ENCODE peak calls at places on chromosome 5, in eight cellular contexts. O, K, E, V, T, P, J and I are unnamed samples.

GRCh38 chr5:159310492-159310891 is 19.8 kb downstream of the IL12B start:
- DNase-seq in K (no peak), J (no peak), E (peak), V (peak), O (peak), T (no peak), P (no peak), I (peak)

GRCh38 chr5:145805819-145806218 is 29.3 kb downstream of the PRELID2 start:
- DNase-seq in V (no peak), J (no peak), O (no peak), E (no peak), K (no peak), T (no peak), P (no peak), I (no peak)

GRCh38 chr5:115578657-115579056 is 23.6 kb downstream of the TICAM2 start:
- DNase-seq in O (no peak), T (no peak), J (no peak), V (no peak), E (no peak), P (no peak), K (no peak), I (no peak)

GRCh38 chr5:396715-397032 is 46.3 kb upstream of the EXOC3 start:
- DNase-seq in T (no peak), E (no peak), O (no peak), K (no peak), V (no peak), J (no peak), P (no peak), I (no peak)

GRCh38 chr5:96968074-96968473 is 32.2 kb downstream of the LNPEP start:
- DNase-seq in J (no peak), K (no peak), E (no peak), T (no peak), P (peak), V (peak), O (peak), I (no peak)

GRCh38 chr5:88944751-88945507 is 61.9 kb upstream of the MEF2C start:
- DNase-seq in K (no peak), P (no peak), J (no peak), V (peak), E (no peak), O (no peak), T (no peak), I (no peak)

GRCh38 chr5:55333017-55333416 is 25.2 kb downstream of the MTREX start:
- DNase-seq in E (no peak), T (no peak), O (no peak), J (no peak), P (no peak), V (no peak), K (no peak), I (no peak)

GRCh38 chr5:168085321-168086040 is 206.0 kb upstream of the WWC1 start:
- DNase-seq in V (peak), P (no peak), J (no peak), K (no peak), O (no peak), E (peak), T (no peak), I (no peak)

GRCh38 chr5:24547127-24547526 is 97.7 kb downstream of the CDH10 start:
- DNase-seq in P (no peak), J (no peak), T (no peak), O (no peak), V (no peak), K (no peak), E (no peak), I (peak)

GRCh38 chr5:112417931-112418358 is 1.1 kb downstream of the EPB41L4A start:
- DNase-seq in J (no peak), K (peak), E (peak), V (no peak), P (peak), T (peak), O (peak), I (no peak)

GRCh38 chr5:102853680-102854079 is 98.6 kb downstream of the PAM start:
- DNase-seq in J (no peak), O (no peak), V (no peak), T (no peak), E (no peak), K (no peak), P (peak), I (no peak)

GRCh38 chr5:151234476-151235238 is 10.8 kb upstream of the CCDC69 start:
- DNase-seq in O (peak), E (no peak), V (no peak), P (peak), J (no peak), K (peak), T (peak), I (no peak)

GRCh38 chr5:77908787-77909186 is 132.6 kb upstream of the TBCA start:
- DNase-seq in E (no peak), P (no peak), T (no peak), O (no peak), V (no peak), K (no peak), J (no peak), I (peak)

GRCh38 chr5:56815657-56816545 is 552 bp downstream of the MAP3K1 start:
- DNase-seq in O (peak), J (peak), V (no peak), T (peak), K (no peak), P (no peak), E (peak), I (no peak)

GRCh38 chr5:176823076-176823481 is 12.7 kb downstream of the UNC5A start:
- DNase-seq in O (no peak), V (no peak), E (no peak), P (no peak), K (no peak), T (no peak), J (no peak), I (no peak)

GRCh38 chr5:165161204-165161603 is 1655.8 kb downstream of the MAT2B start:
- DNase-seq in J (no peak), O (no peak), T (no peak), P (no peak), E (peak), K (no peak), V (no peak), I (no peak)

GRCh38 chr5:174910245-174910737 is 185.9 kb downstream of the MSX2 start:
- DNase-seq in E (peak), V (peak), T (peak), P (peak), K (peak), J (peak), O (peak), I (peak)

GRCh38 chr5:24245821-24246220 is 399.0 kb downstream of the CDH10 start:
- DNase-seq in J (no peak), O (no peak), T (no peak), E (no peak), V (no peak), P (no peak), K (no peak), I (no peak)

GRCh38 chr5:81417052-81417451 is 23.1 kb upstream of the ACOT12 start:
- DNase-seq in O (no peak), T (no peak), K (no peak), P (no peak), J (no peak), E (no peak), V (no peak), I (no peak)

GRCh38 chr5:91151947-91152346 is 231.2 kb downstream of the ARRDC3 start:
- DNase-seq in V (peak), E (no peak), K (peak), O (peak), T (no peak), P (peak), J (no peak), I (no peak)

GRCh38 chr5:65861830-65862241 is 64.5 kb upstream of the ERBIN start:
- DNase-seq in K (no peak), P (no peak), O (peak), E (no peak), T (no peak), J (no peak), V (peak), I (no peak)

GRCh38 chr5:41852293-41852692 is 17.9 kb downstream of the OXCT1 start:
- DNase-seq in J (no peak), T (no peak), K (no peak), P (no peak), V (no peak), E (no peak), O (no peak), I (no peak)

GRCh38 chr5:40386293-40386692 is 293.4 kb upstream of the PTGER4 start:
- DNase-seq in E (no peak), T (no peak), V (peak), P (no peak), K (no peak), O (peak), J (no peak), I (no peak)

GRCh38 chr5:54309751-54310432 is 481 bp downstream of the ARL15 start:
- DNase-seq in T (peak), P (peak), J (no peak), E (no peak), V (peak), K (no peak), O (peak), I (peak)